ENCODE peak calls at places on chromosomes 4 and X, in eight cellular contexts. One of them, this sample, is unnamed.

GRCh38 chrX:35115205-35115604 is 172.6 kb downstream of the FAM47B start:
- DNase-seq in WTC11: no peak
- DNase-seq in endothelial cell of umbilical vein: peak
- DNase-seq in nephron progenitor cell: no peak
- DNase-seq in lower lobe of right lung: no peak
- DNase-seq in sigmoid colon: no peak
- DNase-seq in cardiac fibroblast: peak
- DNase-seq in bronchial epithelial cell: peak
- DNase-seq in this sample: no peak

GRCh38 chr4:7823416-7823824 is 116.2 kb downstream of the AFAP1 start:
- DNase-seq in sigmoid colon: peak
- DNase-seq in bronchial epithelial cell: no peak
- DNase-seq in lower lobe of right lung: no peak
- DNase-seq in endothelial cell of umbilical vein: peak
- DNase-seq in nephron progenitor cell: no peak
- DNase-seq in cardiac fibroblast: peak
- DNase-seq in WTC11: no peak
- DNase-seq in this sample: no peak

GRCh38 chr4:3766207-3766790 is at the start of gene ADRA2C:
- DNase-seq in cardiac fibroblast: no peak
- DNase-seq in endothelial cell of umbilical vein: no peak
- DNase-seq in bronchial epithelial cell: no peak
- DNase-seq in nephron progenitor cell: peak
- DNase-seq in sigmoid colon: no peak
- DNase-seq in lower lobe of right lung: no peak
- DNase-seq in WTC11: no peak
- DNase-seq in this sample: peak

GRCh38 chr4:54840992-54841768 is 183.4 kb downstream of the KIT start:
- DNase-seq in WTC11: no peak
- DNase-seq in cardiac fibroblast: peak
- DNase-seq in sigmoid colon: no peak
- DNase-seq in nephron progenitor cell: no peak
- DNase-seq in lower lobe of right lung: no peak
- DNase-seq in bronchial epithelial cell: no peak
- DNase-seq in endothelial cell of umbilical vein: no peak
- DNase-seq in this sample: no peak

GRCh38 chrX:39309018-39309620 is 507.9 kb downstream of the MID1IP1 start:
- DNase-seq in endothelial cell of umbilical vein: peak
- DNase-seq in WTC11: no peak
- DNase-seq in lower lobe of right lung: no peak
- DNase-seq in nephron progenitor cell: no peak
- DNase-seq in bronchial epithelial cell: peak
- DNase-seq in sigmoid colon: no peak
- DNase-seq in cardiac fibroblast: peak
- DNase-seq in this sample: no peak

GRCh38 chrX:39149761-39150160 is 348.5 kb downstream of the MID1IP1 start:
- DNase-seq in WTC11: peak
- DNase-seq in endothelial cell of umbilical vein: peak
- DNase-seq in nephron progenitor cell: peak
- DNase-seq in sigmoid colon: peak
- DNase-seq in lower lobe of right lung: peak
- DNase-seq in cardiac fibroblast: peak
- DNase-seq in bronchial epithelial cell: peak
- DNase-seq in this sample: peak

GRCh38 chr4:140071806-140072205 is 82.2 kb downstream of the MAML3 start:
- DNase-seq in sigmoid colon: no peak
- DNase-seq in cardiac fibroblast: peak
- DNase-seq in nephron progenitor cell: no peak
- DNase-seq in bronchial epithelial cell: no peak
- DNase-seq in WTC11: no peak
- DNase-seq in lower lobe of right lung: no peak
- DNase-seq in endothelial cell of umbilical vein: no peak
- DNase-seq in this sample: no peak

GRCh38 chr4:147730333-147730732 is 1.6 kb upstream of the ARHGAP10 start:
- DNase-seq in bronchial epithelial cell: no peak
- DNase-seq in WTC11: no peak
- DNase-seq in endothelial cell of umbilical vein: no peak
- DNase-seq in lower lobe of right lung: no peak
- DNase-seq in sigmoid colon: no peak
- DNase-seq in nephron progenitor cell: no peak
- DNase-seq in cardiac fibroblast: no peak
- DNase-seq in this sample: no peak

DNA sequence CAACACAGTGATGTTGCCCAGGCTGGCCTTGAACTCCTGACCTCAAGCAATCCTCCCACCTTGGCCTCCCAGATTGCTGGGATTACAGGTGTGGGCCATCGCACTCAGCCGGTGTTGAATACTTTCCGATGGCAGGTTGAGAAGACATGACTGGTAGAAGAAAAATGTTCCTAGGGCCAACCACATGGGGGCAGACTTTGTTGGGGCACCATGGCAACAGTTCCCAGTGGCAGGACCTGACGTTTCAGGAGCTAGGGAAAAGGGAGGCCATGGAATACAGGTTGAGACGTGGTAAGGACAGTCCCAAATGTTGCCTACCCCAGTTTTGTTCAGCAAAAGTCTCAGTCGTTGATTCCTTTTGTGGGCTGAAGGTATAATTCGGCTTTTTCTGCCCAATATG is 134.6 kb downstream of the ASMT start:
- DNase-seq in lower lobe of right lung: no peak
- DNase-seq in nephron progenitor cell: no peak
- DNase-seq in sigmoid colon: no peak
- DNase-seq in WTC11: peak
- DNase-seq in endothelial cell of umbilical vein: no peak
- DNase-seq in cardiac fibroblast: no peak
- DNase-seq in bronchial epithelial cell: no peak
- DNase-seq in this sample: no peak
- TF ChIP-seq CTCF in lower lobe of right lung: no peak
- TF ChIP-seq CTCF in nephron progenitor cell: no peak
- TF ChIP-seq CTCF in sigmoid colon: no peak
- TF ChIP-seq CTCF in WTC11: no peak
- TF ChIP-seq CTCF in endothelial cell of umbilical vein: no peak
- TF ChIP-seq CTCF in cardiac fibroblast: no peak
- TF ChIP-seq CTCF in bronchial epithelial cell: no peak
- TF ChIP-seq CTCF in this sample: no peak

DNA sequence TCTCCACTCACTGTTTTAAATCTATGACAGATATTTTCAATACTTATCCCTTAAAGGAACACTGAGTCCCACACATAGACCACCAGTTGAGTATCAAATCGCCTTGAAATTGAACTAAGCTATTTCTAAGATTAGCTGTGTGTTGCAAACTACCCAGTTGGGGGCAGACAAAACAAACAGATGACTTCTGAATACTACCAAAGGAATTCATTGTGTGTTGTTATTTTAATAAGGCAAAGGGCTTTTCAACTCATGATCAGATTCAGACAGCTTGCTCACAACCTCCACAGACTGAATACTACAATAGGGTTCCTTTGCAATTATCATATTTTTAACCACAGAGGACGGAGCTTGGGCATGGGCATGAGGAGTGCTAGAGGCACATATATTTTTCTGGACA is 283.0 kb upstream of the GPC4 start:
- DNase-seq in sigmoid colon: no peak
- DNase-seq in cardiac fibroblast: peak
- DNase-seq in WTC11: no peak
- DNase-seq in lower lobe of right lung: no peak
- DNase-seq in nephron progenitor cell: no peak
- DNase-seq in bronchial epithelial cell: peak
- DNase-seq in endothelial cell of umbilical vein: no peak
- DNase-seq in this sample: no peak
- TF ChIP-seq CTCF in sigmoid colon: no peak
- TF ChIP-seq CTCF in cardiac fibroblast: no peak
- TF ChIP-seq CTCF in WTC11: no peak
- TF ChIP-seq CTCF in lower lobe of right lung: no peak
- TF ChIP-seq CTCF in nephron progenitor cell: no peak
- TF ChIP-seq CTCF in bronchial epithelial cell: no peak
- TF ChIP-seq CTCF in endothelial cell of umbilical vein: no peak
- TF ChIP-seq CTCF in this sample: peak

GRCh38 chr4:69639542-69639941 is at the start of gene UGT2A2:
- DNase-seq in endothelial cell of umbilical vein: no peak
- DNase-seq in nephron progenitor cell: no peak
- DNase-seq in sigmoid colon: no peak
- DNase-seq in bronchial epithelial cell: no peak
- DNase-seq in lower lobe of right lung: no peak
- DNase-seq in cardiac fibroblast: no peak
- DNase-seq in WTC11: no peak
- DNase-seq in this sample: no peak
- TF ChIP-seq CTCF in endothelial cell of umbilical vein: no peak
- TF ChIP-seq CTCF in nephron progenitor cell: no peak
- TF ChIP-seq CTCF in sigmoid colon: no peak
- TF ChIP-seq CTCF in bronchial epithelial cell: no peak
- TF ChIP-seq CTCF in lower lobe of right lung: no peak
- TF ChIP-seq CTCF in cardiac fibroblast: no peak
- TF ChIP-seq CTCF in WTC11: no peak
- TF ChIP-seq CTCF in this sample: no peak

DNA sequence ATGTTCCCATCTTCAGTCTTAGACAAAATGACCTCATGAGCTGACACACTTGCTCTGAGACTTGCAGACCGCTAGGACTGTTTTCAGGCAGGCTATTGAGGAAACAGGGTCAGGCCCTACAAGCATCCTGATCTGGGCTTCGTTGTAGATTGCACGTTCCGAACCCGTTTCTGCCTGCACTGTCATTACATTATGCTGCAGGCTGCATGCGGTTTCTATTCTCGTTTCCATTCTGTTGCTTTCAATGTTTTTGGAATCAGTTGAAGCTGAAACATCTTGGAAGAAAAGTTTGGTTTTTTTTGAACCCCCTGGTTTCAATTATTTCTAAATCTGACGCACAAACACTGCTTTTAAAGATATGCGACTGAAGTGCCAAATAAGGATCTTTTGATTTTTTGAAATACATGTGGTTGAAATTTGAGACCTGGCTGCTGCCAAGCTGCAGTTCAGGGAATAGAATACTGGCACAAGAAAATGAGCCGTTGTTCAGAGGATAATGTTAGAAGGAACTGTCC is 716.1 kb upstream of the INTU start:
- DNase-seq in cardiac fibroblast: peak
- DNase-seq in endothelial cell of umbilical vein: no peak
- DNase-seq in WTC11: no peak
- DNase-seq in nephron progenitor cell: no peak
- DNase-seq in lower lobe of right lung: no peak
- DNase-seq in bronchial epithelial cell: peak
- DNase-seq in sigmoid colon: no peak
- DNase-seq in this sample: no peak
- TF ChIP-seq CTCF in cardiac fibroblast: no peak
- TF ChIP-seq CTCF in endothelial cell of umbilical vein: no peak
- TF ChIP-seq CTCF in WTC11: no peak
- TF ChIP-seq CTCF in nephron progenitor cell: no peak
- TF ChIP-seq CTCF in lower lobe of right lung: no peak
- TF ChIP-seq CTCF in bronchial epithelial cell: no peak
- TF ChIP-seq CTCF in sigmoid colon: no peak
- TF ChIP-seq CTCF in this sample: no peak